ENCODE peak calls at places on chromosomes 6 and 20, in eight cellular contexts. Y is GDM1; O is astrocyte of the hippocampus; Q is activated CD4-positive, alpha-beta T cell treated with anti-CD3 and anti-CD28 coated beads for 48 hours; H is thyroid gland; W is NCI-H2081; J is GM20000; M is kidney tubule cell. F is an unnamed sample.

GRCh38 chr6:168274046-168274952 is 45.3 kb downstream of the DACT2 start:
- DNase-seq in Y (no peak), M (peak), W (no peak), Q (no peak), J (no peak), O (no peak), H (no peak), F (no peak)

GRCh38 chr6:150345786-150346185 is 23.0 kb upstream of the IYD start:
- DNase-seq in J (no peak), O (peak), Y (no peak), M (peak), W (no peak), Q (no peak), H (no peak), F (no peak)

GRCh38 chr6:14765753-14766152 is 480.1 kb upstream of the JARID2 start:
- DNase-seq in Y (no peak), M (no peak), O (no peak), H (no peak), Q (no peak), W (no peak), J (no peak), F (no peak)

GRCh38 chr6:134674562-134674961 is 275.3 kb downstream of the ALDH8A1 start:
- DNase-seq in W (peak), J (no peak), M (no peak), Y (no peak), O (no peak), Q (no peak), H (no peak), F (no peak)

GRCh38 chr6:51283723-51284122 is 465.1 kb downstream of the TFAP2B start:
- DNase-seq in W (no peak), H (no peak), Q (no peak), J (no peak), Y (no peak), O (no peak), M (no peak), F (no peak)

GRCh38 chr20:4130404-4131189 is 115.2 kb upstream of the RNF24 start:
- DNase-seq in Y (no peak), H (no peak), W (no peak), J (no peak), M (peak), O (peak), Q (peak), F (no peak)

GRCh38 chr20:11451793-11452291 is 465.9 kb upstream of the BTBD3 start:
- DNase-seq in W (no peak), J (no peak), Y (no peak), H (no peak), O (peak), M (no peak), Q (no peak), F (peak)

GRCh38 chr6:22363166-22363965 is 66.5 kb upstream of the PRL start:
- DNase-seq in Y (no peak), O (no peak), J (no peak), W (no peak), M (peak), Q (no peak), H (no peak), F (no peak)

GRCh38 chr20:48831702-48832422 is 4.1 kb upstream of the PREX1 start:
- DNase-seq in M (peak), Q (no peak), J (no peak), O (peak), W (no peak), H (peak), Y (no peak), F (no peak)

GRCh38 chr6:79671605-79672266 is 40.6 kb downstream of the SH3BGRL2 start:
- DNase-seq in H (peak), J (no peak), O (peak), Q (peak), M (peak), Y (peak), W (no peak), F (peak)

GRCh38 chr20:25508083-25508770 is 77.1 kb downstream of the NINL start:
- DNase-seq in Q (no peak), H (peak), O (peak), Y (no peak), W (no peak), J (no peak), M (peak), F (no peak)

GRCh38 chr20:43448748-43449535 is 8.8 kb upstream of the SRSF6 start:
- DNase-seq in Y (peak), H (peak), W (peak), Q (peak), M (peak), O (peak), J (peak), F (peak)

GRCh38 chr20:35252037-35252461 is 25.6 kb downstream of the MMP24 start:
- DNase-seq in H (peak), W (no peak), O (no peak), Y (no peak), M (no peak), Q (no peak), J (no peak), F (no peak)

GRCh38 chr6:108838101-108838717 is 10.0 kb upstream of the ARMC2 start:
- DNase-seq in O (peak), H (peak), W (no peak), J (no peak), Y (no peak), Q (no peak), M (peak), F (no peak)

GRCh38 chr20:41135187-41135887 is 2.0 kb upstream of the PLCG1 start:
- DNase-seq in O (peak), H (peak), J (peak), W (peak), Y (peak), M (peak), Q (peak), F (peak)

GRCh38 chr6:137094411-137095008 is 49.7 kb upstream of the IL20RA start:
- DNase-seq in O (peak), Y (peak), J (peak), H (peak), M (peak), W (peak), Q (peak), F (peak)

GRCh38 chr20:63080811-63081210 is 74.0 kb upstream of the BHLHE23 start:
- DNase-seq in O (no peak), M (no peak), Y (no peak), Q (no peak), W (no peak), J (no peak), H (no peak), F (no peak)

GRCh38 chr6:155895641-155896040 is 440.0 kb upstream of the NOX3 start:
- DNase-seq in O (no peak), Y (no peak), W (no peak), Q (no peak), H (no peak), M (no peak), J (no peak), F (no peak)

GRCh38 chr20:46333136-46333991 is 25.1 kb upstream of the CDH22 start:
- DNase-seq in Y (no peak), W (no peak), J (no peak), M (no peak), H (no peak), O (no peak), Q (no peak), F (no peak)